ENCODE peak calls at places on chromosomes 12 and 14, in four cellular contexts. J is uterus, X is GM12891, V is body of pancreas. W is an unnamed sample.

GRCh38 chr12:18424857-18425256 is 163.5 kb downstream of the PIK3C2G start:
- DNase-seq in J (no peak), X (no peak), V (no peak), W (no peak)

GRCh38 chr12:58812229-58812628 is 108.1 kb downstream of the LRIG3 start:
- DNase-seq in J (no peak), X (no peak), V (no peak), W (no peak)

GRCh38 chr14:100827751-100828447 is 2.0 kb downstream of the MEG3 start:
- DNase-seq in J (no peak), X (no peak), V (peak), W (no peak)

GRCh38 chr14:29601559-29602109 is 326.0 kb downstream of the PRKD1 start:
- DNase-seq in J (no peak), X (no peak), V (no peak), W (no peak)

GRCh38 chr14:86802726-86803125 is 1190.3 kb downstream of the GALC start:
- DNase-seq in J (no peak), X (no peak), V (no peak), W (no peak)

GRCh38 chr14:92511472-92512247 is 1.9 kb upstream of the RIN3 start:
- DNase-seq in J (peak), X (no peak), V (no peak), W (peak)

GRCh38 chr14:61925043-61925442 is 162.8 kb downstream of the SNAPC1 start:
- DNase-seq in J (no peak), X (no peak), V (no peak), W (no peak)

GRCh38 chr14:75979641-75980422 is 2.0 kb downstream of the TGFB3 start:
- DNase-seq in J (peak), X (no peak), V (peak), W (no peak)

GRCh38 chr14:58960945-58961731 is 227.3 kb upstream of the DAAM1 start:
- DNase-seq in J (no peak), X (no peak), V (no peak), W (no peak)

GRCh38 chr14:50064993-50065392 is 51.4 kb downstream of the VCPKMT start:
- DNase-seq in J (no peak), X (peak), V (no peak), W (no peak)

GRCh38 chr12:24418157-24418556 is 468.7 kb upstream of the SOX5 start:
- DNase-seq in J (no peak), X (no peak), V (no peak), W (no peak)

GRCh38 chr12:55875704-55876103 is 33.0 kb upstream of the MMP19 start:
- DNase-seq in J (no peak), X (no peak), V (no peak), W (no peak)

GRCh38 chr12:5989621-5990020 is 44.6 kb upstream of the ANO2 start:
- DNase-seq in J (no peak), X (no peak), V (no peak), W (no peak)

GRCh38 chr12:24901975-24902461 is 46.9 kb downstream of the BCAT1 start:
- DNase-seq in J (no peak), X (no peak), V (no peak), W (no peak)

GRCh38 chr14:92121207-92121669 is 268 bp downstream of the NDUFB1 start:
- DNase-seq in J (peak), X (no peak), V (peak), W (peak)

GRCh38 chr14:32382704-32383103 is 53.6 kb downstream of the AKAP6 start:
- DNase-seq in J (no peak), X (no peak), V (no peak), W (no peak)

GRCh38 chr14:71758198-71758955 is 173.9 kb upstream of the RGS6 start:
- DNase-seq in J (no peak), X (peak), V (no peak), W (no peak)

GRCh38 chr12:56234746-56235436 is 5.0 kb downstream of the SLC39A5 start:
- DNase-seq in J (no peak), X (no peak), V (peak), W (no peak)

GRCh38 chr14:36675581-36675980 is 13.9 kb downstream of the PAX9 start:
- DNase-seq in J (no peak), X (no peak), V (no peak), W (no peak)

GRCh38 chr14:58663494-58664111 is 25.8 kb downstream of the DACT1 start:
- DNase-seq in J (no peak), X (no peak), V (peak), W (no peak)

GRCh38 chr12:30138483-30138882 is 354.7 kb upstream of the TMTC1 start:
- DNase-seq in J (no peak), X (no peak), V (no peak), W (no peak)

GRCh38 chr14:91755560-91755959 is 23.7 kb upstream of the CATSPERB start:
- DNase-seq in J (no peak), X (no peak), V (no peak), W (no peak)

GRCh38 chr12:124613151-124613585 is 45.8 kb upstream of the NCOR2 start:
- DNase-seq in J (no peak), X (no peak), V (no peak), W (no peak)

GRCh38 chr12:124772467-124773170 is 91.0 kb downstream of the SCARB1 start:
- DNase-seq in J (no peak), X (no peak), V (no peak), W (no peak)

GRCh38 chr14:102517412-102518062 is 8.0 kb upstream of the ANKRD9 start:
- DNase-seq in J (no peak), X (no peak), V (no peak), W (no peak)

GRCh38 chr14:54116972-54117371 is 160.3 kb upstream of the BMP4 start:
- DNase-seq in J (no peak), X (no peak), V (no peak), W (no peak)

GRCh38 chr12:85606455-85606854 is 229.8 kb downstream of the RASSF9 start:
- DNase-seq in J (no peak), X (no peak), V (no peak), W (no peak)

GRCh38 chr14:22689186-22689585 is 45.0 kb upstream of the OR6J1 start:
- DNase-seq in J (no peak), X (no peak), V (no peak), W (peak)
- TF ChIP-seq POLR2A in J (no peak), X (no peak), V (no peak), W (no peak)

DNA sequence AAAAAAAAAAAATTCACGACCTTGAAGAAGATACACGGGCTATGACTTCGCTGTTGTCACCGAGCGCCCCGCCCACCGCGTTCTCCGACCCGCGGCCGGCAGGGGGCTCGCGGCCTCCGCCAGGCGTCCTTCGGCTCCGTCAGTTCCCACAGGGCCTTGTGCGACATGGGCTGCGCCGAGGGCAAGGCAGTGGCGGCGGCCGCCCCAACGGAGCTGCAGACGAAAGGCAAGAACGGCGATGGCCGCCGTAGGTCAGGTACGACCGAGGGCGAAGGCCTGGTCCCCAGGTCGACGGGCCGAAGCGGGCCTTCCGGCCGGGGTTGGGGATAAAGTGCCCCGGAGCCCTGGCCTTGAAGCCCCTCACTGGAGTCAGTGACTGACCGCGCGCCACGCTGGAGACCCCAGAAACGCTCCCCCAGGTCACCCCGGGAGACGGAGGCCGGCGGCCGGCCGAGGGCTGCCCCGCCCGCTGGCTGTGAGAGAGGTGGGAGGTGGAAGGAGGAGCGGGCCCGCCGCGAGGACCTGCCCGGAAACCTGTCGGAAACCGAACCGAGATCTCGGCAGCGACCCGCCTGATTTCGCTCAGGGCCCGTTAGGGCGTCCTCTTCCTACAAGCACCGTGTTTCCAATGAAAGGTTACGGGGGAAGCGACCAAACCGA is at the start of gene TXNRD1:
- DNase-seq in J (peak), X (peak), V (peak), W (no peak)
- TF ChIP-seq POLR2A in J (peak), X (peak), V (peak), W (no peak)

GRCh38 chr12:111450676-111451075 is 45.0 kb downstream of the SH2B3 start:
- DNase-seq in J (peak), X (no peak), V (no peak), W (no peak)
- TF ChIP-seq POLR2A in J (no peak), X (peak), V (no peak), W (no peak)

GRCh38 chr12:80272516-80272915 is 171.5 kb upstream of the PTPRQ start:
- DNase-seq in J (no peak), X (no peak), V (no peak), W (no peak)
- TF ChIP-seq POLR2A in J (no peak), X (no peak), V (no peak), W (no peak)

GRCh38 chr12:65278576-65279386 is at the start of gene MSRB3:
- DNase-seq in J (peak), X (peak), V (peak), W (peak)
- TF ChIP-seq POLR2A in J (peak), X (no peak), V (peak), W (peak)

GRCh38 chr12:53506881-53507719 is at the start of gene NPFF:
- DNase-seq in J (no peak), X (no peak), V (no peak), W (no peak)
- TF ChIP-seq POLR2A in J (no peak), X (no peak), V (no peak), W (no peak)

W was measured in H54.